ENCODE peak calls at places on chromosomes 16 and 17, in five cellular contexts. W, X, F, P and V are unnamed samples.

GRCh38 chr16:68359398-68360191 is 48.8 kb downstream of the PRMT7 start:
- DNase-seq in W (no peak), P (no peak), F (no peak), X (no peak), V (no peak)

GRCh38 chr17:44587339-44587738 is 30.1 kb downstream of the FZD2 start:
- DNase-seq in X (no peak), P (peak), W (peak), F (no peak), V (no peak)

GRCh38 chr17:78493455-78494188 is 83.6 kb downstream of the DNAH17 start:
- DNase-seq in F (no peak), P (no peak), X (no peak), W (no peak), V (no peak)

GRCh38 chr16:58515125-58515870 is at the start of gene SETD6:
- DNase-seq in X (peak), W (peak), F (peak), P (peak), V (peak)

GRCh38 chr16:85266857-85267256 is 154.6 kb upstream of the CIBAR2 start:
- DNase-seq in F (no peak), W (no peak), X (no peak), P (no peak), V (no peak)

GRCh38 chr17:47726796-47727703 is 6.0 kb upstream of the TBX21 start:
- DNase-seq in F (peak), W (no peak), P (no peak), X (no peak), V (no peak)

GRCh38 chr16:88681084-88681680 is 5.1 kb downstream of the SNAI3 start:
- DNase-seq in X (peak), W (no peak), P (no peak), F (peak), V (no peak)

GRCh38 chr17:79989106-79989835 is 46.4 kb downstream of the TBC1D16 start:
- DNase-seq in F (no peak), X (no peak), W (no peak), P (no peak), V (no peak)

GRCh38 chr16:12639044-12639443 is 164.6 kb downstream of the CPPED1 start:
- DNase-seq in W (no peak), X (no peak), F (no peak), P (peak), V (peak)